ENCODE peak calls at places on chromosomes 16 and 17, in five cellular contexts. N is HEK293T, J is H1, Q is NT2/D1, K is GM12878. H is an unnamed sample.

GRCh38 chr17:29195465-29196081 is 15.4 kb upstream of the MYO18A start:
- DNase-seq in N (no peak), J (no peak), Q (no peak), K (no peak), H (no peak)

GRCh38 chr17:35540589-35541404 is 3.3 kb upstream of the SLFN12L start:
- DNase-seq in N (no peak), J (no peak), Q (no peak), K (no peak), H (no peak)

GRCh38 chr17:31099051-31099450 is 4.3 kb downstream of the NF1 start:
- DNase-seq in N (no peak), J (no peak), Q (no peak), K (no peak), H (no peak)

GRCh38 chr16:23131841-23132576 is 17.2 kb downstream of the USP31 start:
- DNase-seq in N (no peak), J (no peak), Q (no peak), K (no peak), H (no peak)

GRCh38 chr16:87854053-87854906 is 15.0 kb downstream of the SLC7A5 start:
- DNase-seq in N (no peak), J (no peak), Q (no peak), K (no peak), H (peak; percentile 86)

GRCh38 chr17:5097101-5097834 is 14.4 kb downstream of the ZNF232 start:
- DNase-seq in N (no peak), J (peak; percentile 69), Q (peak; percentile 71), K (no peak), H (no peak)

GRCh38 chr16:19147627-19148026 is 20.4 kb upstream of the SYT17 start:
- DNase-seq in N (no peak), J (no peak), Q (no peak), K (no peak), H (no peak)

GRCh38 chr16:75497558-75497957 is 2.3 kb upstream of the CHST6 start:
- DNase-seq in N (no peak), J (no peak), Q (no peak), K (no peak), H (no peak)

GRCh38 chr17:34420254-34420766 is 57.3 kb upstream of the CCL1 start:
- DNase-seq in N (peak; percentile 62), J (peak; percentile 59), Q (peak; percentile 60), K (peak; percentile 11), H (peak; percentile 31)

GRCh38 chr17:72125742-72126141 is 4.9 kb downstream of the SOX9 start:
- DNase-seq in N (no peak), J (no peak), Q (no peak), K (no peak), H (peak; percentile 32)

GRCh38 chr16:591892-592517 is 2.1 kb downstream of the RAB40C start:
- DNase-seq in N (no peak), J (no peak), Q (no peak), K (no peak), H (no peak)

GRCh38 chr16:590875-591200 is 972 bp downstream of the RAB40C start:
- DNase-seq in N (no peak), J (no peak), Q (no peak), K (no peak), H (no peak)

GRCh38 chr16:593807-594206 is 3.9 kb downstream of the RAB40C start:
- DNase-seq in N (no peak), J (no peak), Q (no peak), K (no peak), H (no peak)

GRCh38 chr16:593406-593805 is 3.5 kb downstream of the RAB40C start:
- DNase-seq in N (no peak), J (no peak), Q (no peak), K (no peak), H (no peak)

GRCh38 chr16:592518-593306 is 2.8 kb downstream of the RAB40C start:
- DNase-seq in N (peak; percentile 70), J (no peak), Q (no peak), K (no peak), H (peak; percentile 51)
- TF ChIP-seq SUZ12 in N (no peak), J (no peak), Q (no peak), K (no peak), H (no peak)

GRCh38 chr17:43392397-43392796 is 6.4 kb upstream of the ARL4D start:
- DNase-seq in N (no peak), J (no peak), Q (no peak), K (no peak), H (no peak)

GRCh38 chr17:43385046-43385831 is 13.6 kb upstream of the ARL4D start:
- DNase-seq in N (no peak), J (no peak), Q (no peak), K (no peak), H (no peak)

GRCh38 chr17:43384476-43384862 is 14.3 kb upstream of the ARL4D start:
- DNase-seq in N (no peak), J (no peak), Q (no peak), K (no peak), H (peak; percentile 91)

GRCh38 chr17:43389022-43389947 is 9.5 kb upstream of the ARL4D start:
- DNase-seq in N (peak; percentile 68), J (no peak), Q (no peak), K (no peak), H (peak; percentile 74)

GRCh38 chr17:43388198-43389021 is 10.4 kb upstream of the ARL4D start:
- DNase-seq in N (peak; percentile 82), J (no peak), Q (peak; percentile 70), K (peak; percentile 75), H (peak; percentile 81)
- TF ChIP-seq SUZ12 in N (no peak), J (no peak), Q (no peak), K (no peak), H (no peak)

DNA sequence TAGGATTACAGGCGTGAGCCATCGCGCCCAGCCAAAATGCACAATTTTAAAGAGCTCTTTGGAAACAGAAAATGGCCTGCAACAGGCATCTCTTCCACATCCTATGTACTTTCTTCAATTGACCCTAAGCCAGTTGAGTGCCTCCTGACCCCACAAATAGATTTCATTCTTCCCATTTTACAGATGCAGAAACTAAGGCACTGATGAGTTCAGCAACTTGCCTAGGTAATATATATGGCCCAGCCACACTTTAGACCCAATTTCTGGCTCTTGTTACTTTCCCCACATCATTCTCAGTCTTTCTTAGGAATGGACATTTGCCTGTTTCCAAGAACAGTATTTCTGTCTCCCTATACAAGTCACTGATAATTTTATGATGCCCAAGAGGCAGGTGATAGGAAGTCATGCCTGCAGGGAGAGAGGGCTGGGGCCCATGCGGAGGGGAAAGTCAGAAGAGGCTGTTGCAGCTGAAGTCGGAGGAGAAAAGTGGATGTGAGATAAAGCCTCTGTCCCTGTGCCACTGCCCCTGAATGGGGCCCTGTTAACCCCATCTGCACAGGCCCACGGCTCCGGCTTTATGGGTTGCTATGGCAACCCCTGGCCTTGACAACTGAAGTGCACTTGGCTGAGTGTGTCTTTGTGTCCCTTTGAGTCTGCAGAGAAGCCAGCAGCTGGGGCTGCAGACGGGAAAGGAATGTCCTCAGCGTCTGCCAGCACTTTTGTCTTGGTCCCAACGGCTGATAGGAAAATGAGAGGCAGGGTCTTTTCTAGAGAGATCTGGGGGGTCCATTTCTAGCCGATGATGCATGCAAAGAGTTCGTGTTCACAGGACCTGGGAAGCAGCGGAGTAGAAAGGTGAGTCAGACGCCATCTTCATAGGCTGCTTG is 45.9 kb downstream of the ABAT start:
- DNase-seq in N (peak; percentile 38), J (no peak), Q (peak; percentile 61), K (no peak), H (peak; percentile 85)
- TF ChIP-seq SUZ12 in N (no peak), J (no peak), Q (no peak), K (no peak), H (no peak)

GRCh38 chr17:19369107-19369778 is 6.7 kb upstream of the B9D1 start:
- DNase-seq in N (no peak), J (no peak), Q (no peak), K (no peak), H (peak; percentile 43)

GRCh38 chr17:19369846-19370492 is 7.4 kb upstream of the B9D1 start:
- DNase-seq in N (no peak), J (no peak), Q (no peak), K (no peak), H (no peak)

GRCh38 chr17:19371259-19372003 is 6.9 kb upstream of the MAPK7 start:
- DNase-seq in N (no peak), J (no peak), Q (no peak), K (no peak), H (no peak)

GRCh38 chr17:19372004-19372365 is 6.3 kb upstream of the MAPK7 start:
- DNase-seq in N (no peak), J (no peak), Q (no peak), K (no peak), H (no peak)

DNA sequence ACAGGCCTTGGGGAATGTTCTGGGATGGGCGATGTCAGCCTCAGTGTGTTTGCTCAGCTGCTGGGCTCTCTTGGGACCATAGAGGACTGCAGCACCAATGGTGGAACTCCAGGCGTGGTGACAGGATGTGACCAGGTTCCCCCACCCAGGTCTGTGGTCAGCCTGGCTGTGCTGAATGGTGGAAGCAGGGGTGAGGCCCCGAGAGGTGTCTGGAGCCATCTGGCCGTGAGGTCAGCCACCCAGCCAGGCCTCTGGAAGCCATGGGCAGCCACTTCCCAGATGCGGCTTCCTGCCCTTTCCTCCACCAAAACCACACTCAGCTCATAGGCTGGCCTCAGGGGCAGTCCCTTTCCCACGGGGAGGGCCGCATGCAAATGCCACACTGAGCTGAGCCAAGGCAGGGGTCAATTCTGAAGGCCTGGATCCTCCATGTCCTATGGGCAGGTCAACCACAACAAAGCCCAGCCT is 7.8 kb upstream of the MAPK7 start:
- DNase-seq in N (no peak), J (no peak), Q (no peak), K (no peak), H (no peak)
- TF ChIP-seq SUZ12 in N (no peak), J (no peak), Q (no peak), K (no peak), H (no peak)

GRCh38 chr16:1645914-1646525 is 32.1 kb upstream of the JPT2 start:
- DNase-seq in N (no peak), J (no peak), Q (peak; percentile 9), K (no peak), H (peak; percentile 15)
- TF ChIP-seq SUZ12 in N (no peak), J (no peak), Q (no peak), K (no peak), H (no peak)

GRCh38 chr16:28845173-28846079 is 722 bp downstream of the TUFM start:
- DNase-seq in N (peak; percentile 32), J (peak; percentile 39), Q (no peak), K (no peak), H (peak; percentile 64)
- TF ChIP-seq SUZ12 in N (no peak), J (no peak), Q (no peak), K (no peak), H (no peak)

GRCh38 chr17:38921756-38922411 is 3.5 kb upstream of the LASP1NB start:
- DNase-seq in N (no peak), J (no peak), Q (no peak), K (no peak), H (no peak)
- TF ChIP-seq SUZ12 in N (no peak), J (no peak), Q (no peak), K (no peak), H (no peak)

DNA sequence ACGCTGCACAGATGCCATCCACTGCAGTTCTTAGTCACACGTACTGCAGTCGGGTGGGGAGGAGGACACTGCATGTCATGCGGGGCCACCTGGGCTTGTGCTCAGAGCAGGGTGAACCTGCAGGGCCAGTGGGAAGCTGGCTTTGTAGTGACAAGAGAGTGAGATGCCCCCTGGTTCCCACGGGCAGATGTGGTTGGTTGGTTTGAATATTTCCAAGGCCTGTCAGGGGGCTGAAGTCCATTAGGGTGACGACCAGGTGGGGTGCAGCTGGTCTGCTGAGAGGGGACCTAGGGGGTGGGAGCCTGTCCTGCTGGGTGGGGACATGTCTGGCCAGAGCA is 14.3 kb downstream of the ZNF213 start:
- DNase-seq in N (no peak), J (no peak), Q (no peak), K (no peak), H (no peak)
- TF ChIP-seq SUZ12 in N (no peak), J (no peak), Q (no peak), K (no peak), H (no peak)